ENCODE peak calls at places on chromosome 20, in seven cellular contexts. One of them, this sample, is unnamed.

GRCh38 chr20:56361888-56362287 is 3.1 kb downstream of the FAM210B start:
- DNase-seq in lung: no peak
- DNase-seq in NCI-H82: no peak
- DNase-seq in amniotic stem cell: no peak
- DNase-seq in dorsolateral prefrontal cortex: no peak
- DNase-seq in NCI-H1092: no peak
- DNase-seq in DMS153: no peak
- DNase-seq in this sample: no peak

GRCh38 chr20:49394264-49394663 is 88.2 kb downstream of the KCNB1 start:
- DNase-seq in lung: no peak
- DNase-seq in NCI-H82: no peak
- DNase-seq in amniotic stem cell: no peak
- DNase-seq in dorsolateral prefrontal cortex: no peak
- DNase-seq in NCI-H1092: no peak
- DNase-seq in DMS153: no peak
- DNase-seq in this sample: no peak

GRCh38 chr20:50608750-50609104 is 82.6 kb downstream of the RIPOR3 start:
- DNase-seq in lung: no peak
- DNase-seq in NCI-H82: no peak
- DNase-seq in amniotic stem cell: no peak
- DNase-seq in dorsolateral prefrontal cortex: no peak
- DNase-seq in NCI-H1092: no peak
- DNase-seq in DMS153: no peak
- DNase-seq in this sample: no peak

GRCh38 chr20:4573564-4574355 is 147.9 kb upstream of the PRND start:
- DNase-seq in lung: no peak
- DNase-seq in NCI-H82: peak; percentile 48
- DNase-seq in amniotic stem cell: peak; percentile 50
- DNase-seq in dorsolateral prefrontal cortex: no peak
- DNase-seq in NCI-H1092: no peak
- DNase-seq in DMS153: no peak
- DNase-seq in this sample: no peak

GRCh38 chr20:48451401-48451800 is 376.4 kb downstream of the PREX1 start:
- DNase-seq in lung: no peak
- DNase-seq in NCI-H82: no peak
- DNase-seq in amniotic stem cell: no peak
- DNase-seq in dorsolateral prefrontal cortex: no peak
- DNase-seq in NCI-H1092: no peak
- DNase-seq in DMS153: no peak
- DNase-seq in this sample: no peak

GRCh38 chr20:2446845-2447244 is 23.7 kb downstream of the SNRPB start:
- DNase-seq in lung: no peak
- DNase-seq in NCI-H82: peak; percentile 71
- DNase-seq in amniotic stem cell: no peak
- DNase-seq in dorsolateral prefrontal cortex: no peak
- DNase-seq in NCI-H1092: no peak
- DNase-seq in DMS153: no peak
- DNase-seq in this sample: no peak

GRCh38 chr20:53381568-53382262 is 211.9 kb downstream of the ZNF217 start:
- DNase-seq in lung: no peak
- DNase-seq in NCI-H82: peak; percentile 2
- DNase-seq in amniotic stem cell: no peak
- DNase-seq in dorsolateral prefrontal cortex: no peak
- DNase-seq in NCI-H1092: no peak
- DNase-seq in DMS153: no peak
- DNase-seq in this sample: no peak

GRCh38 chr20:37534401-37535157 is 6.9 kb upstream of the BLCAP start:
- DNase-seq in lung: peak; percentile 65
- DNase-seq in NCI-H82: peak; percentile 92
- DNase-seq in amniotic stem cell: peak; percentile 37
- DNase-seq in dorsolateral prefrontal cortex: peak; percentile 48
- DNase-seq in NCI-H1092: peak; percentile 54
- DNase-seq in DMS153: peak; percentile 70
- DNase-seq in this sample: peak; percentile 39

GRCh38 chr20:50116368-50116999 is 3.5 kb upstream of the UBE2V1 start:
- DNase-seq in lung: no peak
- DNase-seq in NCI-H82: no peak
- DNase-seq in amniotic stem cell: no peak
- DNase-seq in dorsolateral prefrontal cortex: no peak
- DNase-seq in NCI-H1092: no peak
- DNase-seq in DMS153: no peak
- DNase-seq in this sample: no peak

GRCh38 chr20:14259691-14260090 is 77.7 kb downstream of the FLRT3 start:
- DNase-seq in lung: no peak
- DNase-seq in NCI-H82: no peak
- DNase-seq in amniotic stem cell: no peak
- DNase-seq in dorsolateral prefrontal cortex: no peak
- DNase-seq in NCI-H1092: no peak
- DNase-seq in DMS153: no peak
- DNase-seq in this sample: no peak

GRCh38 chr20:45436732-45437485 is 21.0 kb downstream of the PIGT start:
- DNase-seq in lung: peak; percentile 90
- DNase-seq in NCI-H82: peak; percentile 90
- DNase-seq in amniotic stem cell: peak; percentile 58
- DNase-seq in dorsolateral prefrontal cortex: peak; percentile 87
- DNase-seq in NCI-H1092: peak; percentile 76
- DNase-seq in DMS153: peak; percentile 73
- DNase-seq in this sample: peak; percentile 90

GRCh38 chr20:24681634-24682495 is 212.4 kb downstream of the SYNDIG1 start:
- DNase-seq in lung: no peak
- DNase-seq in NCI-H82: no peak
- DNase-seq in amniotic stem cell: no peak
- DNase-seq in dorsolateral prefrontal cortex: no peak
- DNase-seq in NCI-H1092: no peak
- DNase-seq in DMS153: no peak
- DNase-seq in this sample: no peak

GRCh38 chr20:60292001-60292520 is 333.8 kb downstream of the CDH26 start:
- DNase-seq in lung: no peak
- DNase-seq in NCI-H82: no peak
- DNase-seq in amniotic stem cell: no peak
- DNase-seq in dorsolateral prefrontal cortex: no peak
- DNase-seq in NCI-H1092: no peak
- DNase-seq in DMS153: no peak
- DNase-seq in this sample: no peak

GRCh38 chr20:57383447-57384347 is 7.5 kb upstream of the RBM38 start:
- DNase-seq in lung: no peak
- DNase-seq in NCI-H82: no peak
- DNase-seq in amniotic stem cell: no peak
- DNase-seq in dorsolateral prefrontal cortex: no peak
- DNase-seq in NCI-H1092: no peak
- DNase-seq in DMS153: peak; percentile 60
- DNase-seq in this sample: peak; percentile 1

GRCh38 chr20:5714261-5715041 is 35.8 kb upstream of the SHLD1 start:
- DNase-seq in lung: no peak
- DNase-seq in NCI-H82: no peak
- DNase-seq in amniotic stem cell: no peak
- DNase-seq in dorsolateral prefrontal cortex: no peak
- DNase-seq in NCI-H1092: no peak
- DNase-seq in DMS153: no peak
- DNase-seq in this sample: peak; percentile 15

GRCh38 chr20:47843886-47844567 is 58.7 kb upstream of the SULF2 start:
- DNase-seq in lung: no peak
- DNase-seq in NCI-H82: no peak
- DNase-seq in amniotic stem cell: no peak
- DNase-seq in dorsolateral prefrontal cortex: no peak
- DNase-seq in NCI-H1092: no peak
- DNase-seq in DMS153: no peak
- DNase-seq in this sample: no peak

GRCh38 chr20:49674383-49675352 is 39.0 kb downstream of the B4GALT5 start:
- DNase-seq in lung: no peak
- DNase-seq in NCI-H82: no peak
- DNase-seq in amniotic stem cell: no peak
- DNase-seq in dorsolateral prefrontal cortex: no peak
- DNase-seq in NCI-H1092: no peak
- DNase-seq in DMS153: no peak
- DNase-seq in this sample: no peak

GRCh38 chr20:49037962-49038387 is 8.1 kb upstream of the CSE1L start:
- DNase-seq in lung: no peak
- DNase-seq in NCI-H82: no peak
- DNase-seq in amniotic stem cell: no peak
- DNase-seq in dorsolateral prefrontal cortex: no peak
- DNase-seq in NCI-H1092: no peak
- DNase-seq in DMS153: no peak
- DNase-seq in this sample: no peak

GRCh38 chr20:38830356-38830755 is 24.9 kb downstream of the PPP1R16B start:
- DNase-seq in lung: no peak
- DNase-seq in NCI-H82: no peak
- DNase-seq in amniotic stem cell: no peak
- DNase-seq in dorsolateral prefrontal cortex: no peak
- DNase-seq in NCI-H1092: no peak
- DNase-seq in DMS153: no peak
- DNase-seq in this sample: no peak

GRCh38 chr20:22341508-22341907 is 242.9 kb downstream of the FOXA2 start:
- DNase-seq in lung: no peak
- DNase-seq in NCI-H82: peak; percentile 9
- DNase-seq in amniotic stem cell: no peak
- DNase-seq in dorsolateral prefrontal cortex: no peak
- DNase-seq in NCI-H1092: no peak
- DNase-seq in DMS153: peak; percentile 49
- DNase-seq in this sample: no peak

GRCh38 chr20:6071162-6071695 is 17.4 kb upstream of the LRRN4 start:
- DNase-seq in lung: peak; percentile 43
- DNase-seq in NCI-H82: no peak
- DNase-seq in amniotic stem cell: no peak
- DNase-seq in dorsolateral prefrontal cortex: no peak
- DNase-seq in NCI-H1092: no peak
- DNase-seq in DMS153: no peak
- DNase-seq in this sample: peak; percentile 84

GRCh38 chr20:4949833-4950178 is 51.5 kb downstream of the SLC23A2 start:
- DNase-seq in lung: peak; percentile 39
- DNase-seq in NCI-H82: peak; percentile 44
- DNase-seq in amniotic stem cell: no peak
- DNase-seq in dorsolateral prefrontal cortex: peak; percentile 48
- DNase-seq in NCI-H1092: no peak
- DNase-seq in DMS153: no peak
- DNase-seq in this sample: peak; percentile 61

GRCh38 chr20:18057994-18058349 is 256 bp upstream of the OVOL2 start:
- DNase-seq in lung: no peak
- DNase-seq in NCI-H82: no peak
- DNase-seq in amniotic stem cell: no peak
- DNase-seq in dorsolateral prefrontal cortex: no peak
- DNase-seq in NCI-H1092: no peak
- DNase-seq in DMS153: peak; percentile 45
- DNase-seq in this sample: no peak

GRCh38 chr20:62539646-62540045 is 63.9 kb upstream of the GATA5 start:
- DNase-seq in lung: no peak
- DNase-seq in NCI-H82: no peak
- DNase-seq in amniotic stem cell: no peak
- DNase-seq in dorsolateral prefrontal cortex: no peak
- DNase-seq in NCI-H1092: no peak
- DNase-seq in DMS153: no peak
- DNase-seq in this sample: no peak

GRCh38 chr20:38724603-38725457 is 544 bp downstream of the SLC32A1 start:
- DNase-seq in lung: no peak
- DNase-seq in NCI-H82: peak; percentile 31
- DNase-seq in amniotic stem cell: no peak
- DNase-seq in dorsolateral prefrontal cortex: no peak
- DNase-seq in NCI-H1092: peak; percentile 24
- DNase-seq in DMS153: no peak
- DNase-seq in this sample: no peak

GRCh38 chr20:7790189-7790588 is 150.1 kb downstream of the HAO1 start:
- DNase-seq in lung: no peak
- DNase-seq in NCI-H82: no peak
- DNase-seq in amniotic stem cell: no peak
- DNase-seq in dorsolateral prefrontal cortex: no peak
- DNase-seq in NCI-H1092: no peak
- DNase-seq in DMS153: no peak
- DNase-seq in this sample: no peak

GRCh38 chr20:41177636-41178035 is 40.3 kb downstream of the PLCG1 start:
- DNase-seq in lung: peak; percentile 37
- DNase-seq in NCI-H82: peak; percentile 82
- DNase-seq in amniotic stem cell: peak; percentile 82
- DNase-seq in dorsolateral prefrontal cortex: peak; percentile 5
- DNase-seq in NCI-H1092: no peak
- DNase-seq in DMS153: no peak
- DNase-seq in this sample: peak; percentile 54

GRCh38 chr20:47038581-47039560 is 144.2 kb downstream of the EYA2 start:
- DNase-seq in lung: no peak
- DNase-seq in NCI-H82: no peak
- DNase-seq in amniotic stem cell: no peak
- DNase-seq in dorsolateral prefrontal cortex: no peak
- DNase-seq in NCI-H1092: peak; percentile 38
- DNase-seq in DMS153: no peak
- DNase-seq in this sample: no peak

GRCh38 chr20:54201268-54201846 is 6.5 kb upstream of the PFDN4 start:
- DNase-seq in lung: no peak
- DNase-seq in NCI-H82: no peak
- DNase-seq in amniotic stem cell: no peak
- DNase-seq in dorsolateral prefrontal cortex: no peak
- DNase-seq in NCI-H1092: no peak
- DNase-seq in DMS153: no peak
- DNase-seq in this sample: no peak

GRCh38 chr20:38050691-38051090 is 17.1 kb downstream of the RPRD1B start:
- DNase-seq in lung: no peak
- DNase-seq in NCI-H82: no peak
- DNase-seq in amniotic stem cell: no peak
- DNase-seq in dorsolateral prefrontal cortex: no peak
- DNase-seq in NCI-H1092: no peak
- DNase-seq in DMS153: no peak
- DNase-seq in this sample: no peak

GRCh38 chr20:46720776-46721425 is 11.5 kb downstream of the SLC2A10 start:
- DNase-seq in lung: no peak
- DNase-seq in NCI-H82: no peak
- DNase-seq in amniotic stem cell: no peak
- DNase-seq in dorsolateral prefrontal cortex: no peak
- DNase-seq in NCI-H1092: no peak
- DNase-seq in DMS153: no peak
- DNase-seq in this sample: no peak

GRCh38 chr20:47278907-47279348 is 77.6 kb downstream of the ZMYND8 start:
- DNase-seq in lung: no peak
- DNase-seq in NCI-H82: no peak
- DNase-seq in amniotic stem cell: no peak
- DNase-seq in dorsolateral prefrontal cortex: no peak
- DNase-seq in NCI-H1092: no peak
- DNase-seq in DMS153: no peak
- DNase-seq in this sample: no peak

GRCh38 chr20:48686238-48687096 is 141.3 kb downstream of the PREX1 start:
- DNase-seq in lung: no peak
- DNase-seq in NCI-H82: peak; percentile 75
- DNase-seq in amniotic stem cell: no peak
- DNase-seq in dorsolateral prefrontal cortex: no peak
- DNase-seq in NCI-H1092: no peak
- DNase-seq in DMS153: no peak
- DNase-seq in this sample: peak; percentile 35

GRCh38 chr20:3744806-3745685 is 12.6 kb downstream of the HSPA12B start:
- DNase-seq in lung: peak; percentile 88
- DNase-seq in NCI-H82: peak; percentile 85
- DNase-seq in amniotic stem cell: no peak
- DNase-seq in dorsolateral prefrontal cortex: no peak
- DNase-seq in NCI-H1092: no peak
- DNase-seq in DMS153: peak; percentile 74
- DNase-seq in this sample: peak; percentile 67

GRCh38 chr20:3661836-3662665 is 1.1 kb downstream of the GFRA4 start:
- DNase-seq in lung: no peak
- DNase-seq in NCI-H82: no peak
- DNase-seq in amniotic stem cell: no peak
- DNase-seq in dorsolateral prefrontal cortex: no peak
- DNase-seq in NCI-H1092: no peak
- DNase-seq in DMS153: no peak
- DNase-seq in this sample: no peak

GRCh38 chr20:57526067-57526884 is 1.3 kb upstream of the CTCFL start:
- DNase-seq in lung: no peak
- DNase-seq in NCI-H82: peak; percentile 76
- DNase-seq in amniotic stem cell: no peak
- DNase-seq in dorsolateral prefrontal cortex: no peak
- DNase-seq in NCI-H1092: no peak
- DNase-seq in DMS153: no peak
- DNase-seq in this sample: no peak

GRCh38 chr20:32480361-32481199 is 104.6 kb downstream of the NOL4L start:
- DNase-seq in lung: no peak
- DNase-seq in NCI-H82: no peak
- DNase-seq in amniotic stem cell: no peak
- DNase-seq in dorsolateral prefrontal cortex: no peak
- DNase-seq in NCI-H1092: no peak
- DNase-seq in DMS153: no peak
- DNase-seq in this sample: peak; percentile 65

GRCh38 chr20:64091762-64092161 is 7.6 kb upstream of the LKAAEAR1 start:
- DNase-seq in lung: no peak
- DNase-seq in NCI-H82: peak; percentile 83
- DNase-seq in amniotic stem cell: no peak
- DNase-seq in dorsolateral prefrontal cortex: peak; percentile 67
- DNase-seq in NCI-H1092: no peak
- DNase-seq in DMS153: no peak
- DNase-seq in this sample: no peak

This sample was measured in thyroid gland.